ENCODE peak calls at places on chromosomes 6 and 20, in eight cellular contexts. M is RWPE2, N is stomach, P is psoas muscle, G is neural progenitor cell, L is A549, C is heart right ventricle, X is heart left ventricle. D is an unnamed sample.

GRCh38 chr6:63573899-63574553 is 1.7 kb downstream of the LOC128125822 start:
- DNase-seq in N (peak), G (peak), P (peak), X (no peak), C (peak), L (no peak), M (no peak), D (no peak)

GRCh38 chr6:113598786-113599185 is 258.4 kb upstream of the MARCKS start:
- DNase-seq in P (no peak), X (no peak), N (no peak), M (no peak), C (no peak), G (no peak), L (no peak), D (no peak)

GRCh38 chr6:81995548-81996289 is 243.2 kb upstream of the TENT5A start:
- DNase-seq in N (no peak), P (no peak), G (no peak), X (no peak), L (no peak), C (no peak), M (no peak), D (no peak)

GRCh38 chr6:63477422-63478040 is 94.7 kb upstream of the LOC128125822 start:
- DNase-seq in N (no peak), L (no peak), C (no peak), P (no peak), G (no peak), X (no peak), M (no peak), D (no peak)

GRCh38 chr6:26345832-26346231 is 19.2 kb upstream of the BTN3A2 start:
- DNase-seq in N (no peak), G (no peak), C (no peak), X (no peak), M (no peak), L (no peak), P (no peak), D (no peak)

GRCh38 chr6:79717989-79718388 is 86.9 kb downstream of the SH3BGRL2 start:
- DNase-seq in C (no peak), L (no peak), N (no peak), P (no peak), M (no peak), G (no peak), X (no peak), D (no peak)

GRCh38 chr6:151001387-151002063 is 136.0 kb downstream of the MTHFD1L start:
- DNase-seq in X (no peak), N (no peak), P (no peak), C (no peak), L (no peak), M (no peak), G (no peak), D (no peak)

GRCh38 chr20:23415958-23416583 is 5.2 kb downstream of the NAPB start:
- DNase-seq in G (no peak), L (no peak), X (no peak), M (no peak), P (no peak), C (no peak), N (no peak), D (no peak)

GRCh38 chr6:78995946-78996345 is 82.1 kb downstream of the PHIP start:
- DNase-seq in L (no peak), M (no peak), G (no peak), X (no peak), N (no peak), P (no peak), C (no peak), D (no peak)

GRCh38 chr6:136014454-136015421 is 163.2 kb downstream of the PDE7B start:
- DNase-seq in N (no peak), X (peak), C (peak), L (peak), M (no peak), G (no peak), P (no peak), D (no peak)

GRCh38 chr6:5100806-5101205 is 15.7 kb downstream of the PPP1R3G start:
- DNase-seq in G (no peak), P (no peak), M (no peak), N (peak), X (no peak), C (no peak), L (no peak), D (no peak)

GRCh38 chr20:40953856-40954255 is 74.8 kb upstream of the TOP1 start:
- DNase-seq in M (peak), C (no peak), L (no peak), N (no peak), X (no peak), G (no peak), P (no peak), D (no peak)

GRCh38 chr6:35678021-35678654 is 10.6 kb downstream of the FKBP5 start:
- DNase-seq in X (no peak), C (no peak), M (no peak), N (no peak), P (no peak), L (no peak), G (no peak), D (no peak)

GRCh38 chr6:145714731-145715130 is 20.6 kb downstream of the EPM2A start:
- DNase-seq in P (no peak), X (no peak), M (no peak), N (no peak), C (no peak), G (no peak), L (no peak), D (no peak)

GRCh38 chr6:159680104-159680503 is 12.9 kb downstream of the SOD2 start:
- DNase-seq in N (no peak), C (no peak), G (no peak), M (no peak), X (no peak), L (no peak), P (no peak), D (no peak)

GRCh38 chr6:147506704-147507114 is 1.8 kb upstream of the SAMD5 start:
- DNase-seq in X (peak), G (peak), P (peak), N (peak), L (peak), C (peak), M (no peak), D (peak)

GRCh38 chr6:20180935-20181334 is 31.3 kb downstream of the MBOAT1 start:
- DNase-seq in P (no peak), L (no peak), M (no peak), G (no peak), N (no peak), X (no peak), C (peak), D (no peak)

GRCh38 chr6:123515715-123516114 is 121.0 kb downstream of the TRDN start:
- DNase-seq in M (no peak), X (no peak), N (no peak), G (no peak), C (no peak), L (no peak), P (no peak), D (no peak)

GRCh38 chr6:166957087-166957804 is 896 bp upstream of the RNASET2 start:
- DNase-seq in M (no peak), X (peak), P (peak), N (peak), L (no peak), C (peak), G (peak), D (no peak)

GRCh38 chr6:79374308-79374707 is 139.8 kb upstream of the HMGN3 start:
- DNase-seq in L (no peak), M (no peak), G (no peak), P (no peak), N (no peak), C (no peak), X (no peak), D (no peak)

GRCh38 chr20:1933465-1933870 is 38.3 kb downstream of the SIRPA start:
- DNase-seq in P (peak), C (peak), L (no peak), G (no peak), X (peak), M (no peak), N (no peak), D (no peak)

GRCh38 chr6:145275787-145276186 is 459.5 kb downstream of the EPM2A start:
- DNase-seq in M (no peak), X (no peak), L (no peak), G (no peak), P (no peak), C (no peak), N (no peak), D (no peak)

GRCh38 chr6:455006-455585 is 63.5 kb downstream of the IRF4 start:
- DNase-seq in L (no peak), M (peak), N (no peak), P (no peak), X (no peak), G (no peak), C (no peak), D (no peak)

GRCh38 chr6:51411726-51412125 is 593.1 kb downstream of the TFAP2B start:
- DNase-seq in G (no peak), X (no peak), M (no peak), L (no peak), N (no peak), P (no peak), C (no peak), D (no peak)

GRCh38 chr6:129105035-129105434 is 222.1 kb downstream of the LAMA2 start:
- DNase-seq in M (no peak), G (peak), N (no peak), L (no peak), C (no peak), X (peak), P (no peak), D (no peak)

GRCh38 chr6:75081920-75082319 is 123.9 kb downstream of the COL12A1 start:
- DNase-seq in C (no peak), X (no peak), G (no peak), L (no peak), M (no peak), N (no peak), P (no peak), D (no peak)

GRCh38 chr20:45308078-45308778 is at the start of gene MATN4:
- DNase-seq in L (no peak), X (peak), P (no peak), C (peak), M (no peak), G (no peak), N (peak), D (no peak)

GRCh38 chr6:132192646-132193045 is 208.6 kb downstream of the MOXD1 start:
- DNase-seq in M (no peak), P (no peak), N (no peak), G (no peak), C (no peak), L (no peak), X (no peak), D (no peak)

GRCh38 chr20:59955131-59955796 is 3.0 kb upstream of the CDH26 start:
- DNase-seq in C (no peak), L (peak), M (no peak), X (no peak), P (no peak), N (no peak), G (peak), D (no peak)

GRCh38 chr6:166772518-166772917 is 145.5 kb upstream of the RPS6KA2 start:
- DNase-seq in G (no peak), L (no peak), N (no peak), M (no peak), X (no peak), C (no peak), P (no peak), D (no peak)

GRCh38 chr6:14620522-14620921 is 502.9 kb downstream of the CD83 start:
- DNase-seq in L (no peak), N (no peak), M (no peak), G (peak), X (no peak), P (no peak), C (no peak), D (no peak)

GRCh38 chr20:2878515-2878914 is 5.2 kb downstream of the PTPRA start:
- DNase-seq in L (no peak), P (no peak), M (no peak), X (no peak), G (no peak), N (no peak), C (no peak), D (no peak)

GRCh38 chr20:40017765-40018164 is 671.3 kb downstream of the MAFB start:
- DNase-seq in G (no peak), C (no peak), L (no peak), N (no peak), P (no peak), X (no peak), M (no peak), D (no peak)

GRCh38 chr20:58810116-58810878 is 40.4 kb downstream of the GNAS-AS1 start:
- DNase-seq in C (no peak), X (no peak), N (no peak), G (no peak), M (peak), L (no peak), P (no peak), D (no peak)

GRCh38 chr6:52726741-52727535 is 36.3 kb downstream of the GSTA2 start:
- DNase-seq in G (peak), N (no peak), M (no peak), C (no peak), X (no peak), L (no peak), P (no peak), D (no peak)

GRCh38 chr6:5660772-5661171 is 346.0 kb downstream of the NRN1 start:
- DNase-seq in N (no peak), L (no peak), X (no peak), M (no peak), P (no peak), G (no peak), C (no peak), D (no peak)

GRCh38 chr6:33632603-33633039 is 11.5 kb downstream of the ITPR3 start:
- DNase-seq in C (peak), N (peak), P (peak), X (no peak), G (peak), L (peak), M (no peak), D (peak)

GRCh38 chr6:41161380-41161779 is 1.5 kb downstream of the TREM2 start:
- DNase-seq in N (no peak), P (no peak), M (no peak), L (no peak), X (no peak), C (no peak), G (no peak), D (no peak)

GRCh38 chr20:38291961-38292360 is 12.0 kb upstream of the BPI start:
- DNase-seq in P (no peak), G (no peak), X (no peak), N (no peak), M (no peak), C (no peak), L (no peak), D (no peak)

DNA sequence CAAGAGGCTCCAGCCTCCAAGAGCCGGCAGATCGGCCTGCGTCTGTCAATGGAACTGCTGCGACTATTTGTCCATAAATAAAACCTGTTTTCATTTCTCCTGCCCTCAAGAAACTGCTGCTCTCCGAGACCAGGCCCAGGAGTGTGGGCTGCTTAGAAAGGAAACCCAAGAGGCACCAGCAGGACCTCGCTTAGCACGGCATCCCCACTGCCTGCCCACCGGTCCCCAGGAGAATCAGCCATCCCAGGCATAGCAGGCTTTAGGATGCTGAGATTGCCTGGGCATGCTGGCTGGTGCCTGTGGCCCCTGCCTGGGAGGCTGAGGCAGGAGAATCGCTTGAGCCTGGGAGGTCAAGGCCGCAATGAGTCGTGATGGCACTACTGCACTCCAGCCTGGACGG is 17.6 kb downstream of the NTSR1 start:
- DNase-seq in P (no peak), X (no peak), M (peak), C (no peak), N (no peak), L (no peak), G (no peak), D (no peak)
- H3K27ac ChIP-seq in P (no peak), X (no peak), M (no peak), C (no peak), N (no peak), L (no peak), G (no peak), D (no peak)

DNA sequence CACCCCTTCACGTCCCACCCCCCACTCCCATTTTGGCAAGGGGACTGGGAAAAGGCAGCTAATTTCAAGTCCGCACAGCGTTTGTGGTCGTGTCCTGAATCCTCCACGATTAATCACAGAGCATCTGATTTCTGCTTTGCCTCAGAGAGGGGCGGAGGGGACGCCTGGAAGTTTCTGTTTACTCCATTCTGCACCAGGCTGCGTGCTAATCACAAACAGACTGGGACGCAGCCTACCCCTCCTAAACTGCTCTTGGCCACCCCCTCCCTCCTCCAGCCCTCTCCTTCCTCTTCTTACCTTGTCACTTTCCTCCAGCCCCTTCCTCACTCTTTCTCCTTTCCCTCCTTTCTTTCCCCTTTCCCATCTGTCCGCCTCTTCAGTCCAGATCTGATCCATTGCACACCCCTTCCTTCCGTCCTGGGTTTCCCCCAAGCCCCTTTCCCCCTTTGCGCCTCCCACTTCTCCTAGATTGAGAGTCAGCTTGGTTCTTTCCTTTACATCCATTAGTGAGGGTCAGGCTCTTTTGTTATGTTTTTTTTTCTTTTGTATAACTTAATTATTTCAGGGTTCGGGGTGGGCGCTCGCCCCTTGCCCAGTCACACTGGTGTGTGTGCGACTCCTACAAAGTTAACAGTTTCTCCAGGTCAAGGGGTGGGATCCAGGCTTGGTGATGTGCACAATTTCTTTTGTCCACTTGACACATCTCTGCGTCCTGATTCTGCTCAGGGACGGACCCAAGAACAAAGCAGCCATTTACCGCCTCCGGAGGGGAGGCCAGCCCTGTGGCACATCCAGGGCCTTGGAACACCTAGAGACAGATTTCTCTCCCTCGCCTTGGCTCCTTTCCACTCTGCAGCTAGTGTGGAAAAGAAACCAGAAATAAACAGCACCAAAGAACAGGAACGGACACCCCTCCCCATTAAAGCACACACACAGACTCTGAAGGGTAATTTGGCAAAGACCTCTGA is 527 bp upstream of the RIPOR3 start:
- DNase-seq in C (no peak), M (no peak), L (no peak), P (peak), N (no peak), X (peak), G (peak), D (no peak)
- H3K27ac ChIP-seq in C (peak), M (no peak), L (no peak), P (peak), N (peak), X (peak), G (no peak), D (no peak)

GRCh38 chr6:7267071-7267470 is 45.9 kb downstream of the SSR1 start:
- DNase-seq in G (no peak), P (no peak), X (no peak), C (no peak), M (no peak), L (no peak), N (no peak), D (no peak)

GRCh38 chr6:7268362-7269310 is 44.4 kb downstream of the SSR1 start:
- DNase-seq in N (peak), P (no peak), G (no peak), M (no peak), L (no peak), X (no peak), C (no peak), D (no peak)

GRCh38 chr6:7269816-7270215 is 43.2 kb downstream of the SSR1 start:
- DNase-seq in N (no peak), G (no peak), M (no peak), C (no peak), X (no peak), P (no peak), L (no peak), D (no peak)

GRCh38 chr6:7264686-7265384 is 48.2 kb downstream of the SSR1 start:
- DNase-seq in G (no peak), C (peak), X (no peak), L (no peak), N (peak), P (no peak), M (no peak), D (no peak)

GRCh38 chr6:7267521-7268091 is 45.4 kb downstream of the SSR1 start:
- DNase-seq in X (no peak), L (peak), C (no peak), P (peak), G (no peak), N (peak), M (peak), D (no peak)
- H3K27ac ChIP-seq in X (no peak), L (peak), C (no peak), P (no peak), G (no peak), N (no peak), M (peak), D (no peak)

GRCh38 chr6:43454290-43455033 is 886 bp downstream of the DLK2 start:
- DNase-seq in N (peak), X (peak), M (peak), C (peak), P (peak), L (peak), G (peak), D (peak)
- H3K27ac ChIP-seq in N (no peak), X (no peak), M (peak), C (peak), P (no peak), L (peak), G (no peak), D (peak)

GRCh38 chr6:137601471-137601870 is 107.3 kb upstream of the OLIG3 start:
- DNase-seq in N (no peak), X (no peak), P (no peak), C (no peak), M (no peak), G (no peak), L (no peak), D (no peak)
- H3K27ac ChIP-seq in N (no peak), X (no peak), P (no peak), C (no peak), M (no peak), G (no peak), L (no peak), D (no peak)

GRCh38 chr6:55841341-55841740 is 34.0 kb downstream of the BMP5 start:
- DNase-seq in M (no peak), G (no peak), C (no peak), X (no peak), P (no peak), N (no peak), L (no peak), D (no peak)
- H3K27ac ChIP-seq in M (no peak), G (no peak), C (no peak), X (no peak), P (no peak), N (no peak), L (no peak), D (no peak)

GRCh38 chr20:7452890-7453289 is 487.4 kb downstream of the HAO1 start:
- DNase-seq in N (no peak), C (no peak), P (no peak), X (no peak), G (no peak), M (no peak), L (no peak), D (no peak)
- H3K27ac ChIP-seq in N (no peak), C (no peak), P (no peak), X (no peak), G (no peak), M (no peak), L (no peak), D (no peak)

GRCh38 chr6:88984152-88984551 is 20.7 kb upstream of the RNGTT start:
- DNase-seq in N (no peak), P (no peak), C (no peak), M (no peak), G (no peak), X (no peak), L (no peak), D (no peak)

GRCh38 chr6:88985901-88986300 is 22.5 kb upstream of the RNGTT start:
- DNase-seq in G (no peak), L (no peak), M (no peak), C (no peak), X (no peak), N (no peak), P (no peak), D (no peak)

GRCh38 chr6:88983532-88983931 is 20.1 kb upstream of the RNGTT start:
- DNase-seq in L (peak), C (no peak), P (peak), M (no peak), X (no peak), N (no peak), G (peak), D (no peak)

GRCh38 chr6:88989215-88989614 is 25.8 kb upstream of the RNGTT start:
- DNase-seq in C (no peak), G (no peak), L (no peak), X (no peak), M (no peak), N (no peak), P (no peak), D (no peak)

DNA sequence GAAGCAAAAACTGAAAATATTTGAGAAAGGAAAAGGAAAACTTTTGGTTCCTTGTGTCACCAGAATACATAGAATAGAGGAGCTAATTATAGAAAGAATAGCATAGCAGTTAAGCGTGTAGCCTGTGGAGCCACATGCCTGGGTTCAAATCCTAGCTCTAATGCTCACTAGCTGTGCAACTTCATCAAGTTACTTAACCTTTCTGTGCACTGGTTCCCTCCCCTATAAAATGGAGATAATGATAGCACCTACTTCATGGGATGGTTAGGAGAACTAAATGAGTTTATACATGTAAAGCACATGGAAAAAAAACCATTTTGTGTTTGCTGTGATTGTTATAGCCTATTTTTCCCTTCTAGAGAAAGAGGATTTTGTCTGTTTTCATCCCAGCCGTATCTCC is 24.5 kb upstream of the RNGTT start:
- DNase-seq in L (no peak), M (no peak), G (no peak), C (no peak), X (no peak), P (no peak), N (no peak), D (no peak)
- H3K27ac ChIP-seq in L (no peak), M (no peak), G (no peak), C (no peak), X (no peak), P (no peak), N (no peak), D (no peak)

D was measured in substantia nigra.